ENCODE peak calls at places on chromosome 11, in eight cellular contexts. One of them, this sample, is unnamed.

GRCh38 chr11:130561441-130561881 is 113.0 kb downstream of the ADAMTS15 start:
- DNase-seq in CD8-positive, alpha-beta memory T cell: no peak
- DNase-seq in right atrium auricular region: no peak
- DNase-seq in fibroblast of lung: peak; percentile 59
- DNase-seq in body of pancreas: no peak
- DNase-seq in GM23338: no peak
- DNase-seq in upper lobe of left lung: no peak
- DNase-seq in sigmoid colon: no peak
- DNase-seq in this sample: no peak

GRCh38 chr11:67581469-67581868 is 2.1 kb upstream of the GSTP1 start:
- DNase-seq in CD8-positive, alpha-beta memory T cell: no peak
- DNase-seq in right atrium auricular region: no peak
- DNase-seq in fibroblast of lung: no peak
- DNase-seq in body of pancreas: peak; percentile 50
- DNase-seq in GM23338: peak; percentile 72
- DNase-seq in upper lobe of left lung: no peak
- DNase-seq in sigmoid colon: no peak
- DNase-seq in this sample: no peak

GRCh38 chr11:15327786-15328231 is 213.1 kb downstream of the INSC start:
- DNase-seq in CD8-positive, alpha-beta memory T cell: no peak
- DNase-seq in right atrium auricular region: peak; percentile 68
- DNase-seq in fibroblast of lung: peak; percentile 25
- DNase-seq in body of pancreas: peak; percentile 59
- DNase-seq in GM23338: peak; percentile 93
- DNase-seq in upper lobe of left lung: no peak
- DNase-seq in sigmoid colon: no peak
- DNase-seq in this sample: peak; percentile 56

GRCh38 chr11:45147017-45147728 is 734 bp downstream of the PRDM11 start:
- DNase-seq in CD8-positive, alpha-beta memory T cell: peak; percentile 93
- DNase-seq in right atrium auricular region: peak; percentile 96
- DNase-seq in fibroblast of lung: peak; percentile 96
- DNase-seq in body of pancreas: peak; percentile 96
- DNase-seq in GM23338: peak; percentile 95
- DNase-seq in upper lobe of left lung: peak; percentile 100
- DNase-seq in sigmoid colon: peak; percentile 98
- DNase-seq in this sample: peak; percentile 96

GRCh38 chr11:7032692-7033091 is 12.4 kb downstream of the NLRP14 start:
- DNase-seq in CD8-positive, alpha-beta memory T cell: no peak
- DNase-seq in right atrium auricular region: no peak
- DNase-seq in fibroblast of lung: no peak
- DNase-seq in body of pancreas: no peak
- DNase-seq in GM23338: no peak
- DNase-seq in upper lobe of left lung: no peak
- DNase-seq in sigmoid colon: no peak
- DNase-seq in this sample: no peak

GRCh38 chr11:47915407-47916137 is 64.8 kb upstream of the PTPRJ start:
- DNase-seq in CD8-positive, alpha-beta memory T cell: no peak
- DNase-seq in right atrium auricular region: no peak
- DNase-seq in fibroblast of lung: no peak
- DNase-seq in body of pancreas: peak; percentile 40
- DNase-seq in GM23338: no peak
- DNase-seq in upper lobe of left lung: no peak
- DNase-seq in sigmoid colon: no peak
- DNase-seq in this sample: no peak

GRCh38 chr11:4017129-4017528 is 77.5 kb upstream of the RRM1 start:
- DNase-seq in CD8-positive, alpha-beta memory T cell: no peak
- DNase-seq in right atrium auricular region: no peak
- DNase-seq in fibroblast of lung: no peak
- DNase-seq in body of pancreas: no peak
- DNase-seq in GM23338: no peak
- DNase-seq in upper lobe of left lung: no peak
- DNase-seq in sigmoid colon: no peak
- DNase-seq in this sample: no peak

GRCh38 chr11:131389582-131389981 is 19.2 kb downstream of the NTM start:
- DNase-seq in CD8-positive, alpha-beta memory T cell: no peak
- DNase-seq in right atrium auricular region: no peak
- DNase-seq in fibroblast of lung: no peak
- DNase-seq in body of pancreas: no peak
- DNase-seq in GM23338: no peak
- DNase-seq in upper lobe of left lung: no peak
- DNase-seq in sigmoid colon: no peak
- DNase-seq in this sample: no peak

GRCh38 chr11:94125408-94126120 is 3.1 kb upstream of the PANX1 start:
- DNase-seq in CD8-positive, alpha-beta memory T cell: no peak
- DNase-seq in right atrium auricular region: no peak
- DNase-seq in fibroblast of lung: no peak
- DNase-seq in body of pancreas: no peak
- DNase-seq in GM23338: no peak
- DNase-seq in upper lobe of left lung: no peak
- DNase-seq in sigmoid colon: no peak
- DNase-seq in this sample: no peak

GRCh38 chr11:35116762-35117588 is 22.0 kb upstream of the CD44 start:
- DNase-seq in CD8-positive, alpha-beta memory T cell: no peak
- DNase-seq in right atrium auricular region: no peak
- DNase-seq in fibroblast of lung: no peak
- DNase-seq in body of pancreas: peak; percentile 79
- DNase-seq in GM23338: no peak
- DNase-seq in upper lobe of left lung: peak; percentile 25
- DNase-seq in sigmoid colon: no peak
- DNase-seq in this sample: no peak

DNA sequence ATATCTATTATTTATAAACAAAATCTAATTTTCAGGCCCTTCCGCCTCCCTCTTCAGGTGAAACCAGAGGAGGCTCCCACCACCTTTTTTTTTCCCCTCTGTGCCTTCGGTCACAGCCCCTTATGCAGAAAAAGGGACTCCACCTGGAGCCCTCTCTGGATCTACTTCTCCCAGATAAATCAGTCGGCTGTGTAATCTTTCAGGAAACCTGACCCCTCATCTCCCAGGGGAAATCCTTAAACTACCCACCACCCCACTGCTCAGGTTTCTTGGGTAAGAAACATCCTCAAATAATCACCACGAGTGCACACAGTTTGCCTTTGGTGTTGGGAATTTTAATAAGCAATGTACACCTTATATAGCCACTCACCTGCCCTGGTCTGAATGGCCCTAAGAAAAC is 104.2 kb downstream of the NAV2 start:
- DNase-seq in CD8-positive, alpha-beta memory T cell: no peak
- DNase-seq in right atrium auricular region: no peak
- DNase-seq in fibroblast of lung: no peak
- DNase-seq in body of pancreas: no peak
- DNase-seq in GM23338: peak; percentile 75
- DNase-seq in upper lobe of left lung: no peak
- DNase-seq in sigmoid colon: no peak
- DNase-seq in this sample: no peak
- H3K4me1 ChIP-seq in CD8-positive, alpha-beta memory T cell: no peaks in the 10 kb centered on the region
- H3K4me1 ChIP-seq in right atrium auricular region: peaks cover 54% of the 10 kb centered on the region
- H3K4me1 ChIP-seq in fibroblast of lung: peaks cover 7% of the 10 kb centered on the region
- H3K4me1 ChIP-seq in body of pancreas: peaks cover 66% of the 10 kb centered on the region
- H3K4me1 ChIP-seq in GM23338: peaks cover 55% of the 10 kb centered on the region
- H3K4me1 ChIP-seq in upper lobe of left lung: peaks cover 54% of the 10 kb centered on the region
- H3K4me1 ChIP-seq in sigmoid colon: peaks cover 82% of the 10 kb centered on the region
- H3K4me1 ChIP-seq in this sample: peaks cover 31% of the 10 kb centered on the region

DNA sequence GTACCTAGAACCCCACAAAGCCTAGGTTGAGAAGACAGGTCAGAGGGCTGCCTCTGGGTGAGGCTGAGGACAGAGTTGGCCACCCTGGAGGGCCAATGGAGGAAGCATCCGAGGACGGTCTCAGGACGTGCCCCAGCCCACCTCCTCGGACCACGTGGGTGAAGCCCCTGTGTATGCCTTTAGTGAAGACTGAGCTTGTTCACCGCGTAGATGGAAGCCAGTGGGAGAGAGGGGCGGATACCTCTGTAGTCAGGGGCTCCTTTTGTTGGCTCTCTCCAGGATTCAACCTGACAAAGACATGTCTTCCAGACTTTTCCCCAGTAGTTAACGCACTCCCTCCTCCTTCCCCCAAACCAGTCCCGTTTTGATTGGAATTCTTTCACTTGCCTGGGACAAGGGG is 110.7 kb downstream of the ZBTB16 start:
- DNase-seq in CD8-positive, alpha-beta memory T cell: no peak
- DNase-seq in right atrium auricular region: no peak
- DNase-seq in fibroblast of lung: no peak
- DNase-seq in body of pancreas: no peak
- DNase-seq in GM23338: no peak
- DNase-seq in upper lobe of left lung: no peak
- DNase-seq in sigmoid colon: no peak
- DNase-seq in this sample: no peak
- H3K4me1 ChIP-seq in CD8-positive, alpha-beta memory T cell: peaks cover 99% of the 10 kb centered on the region
- H3K4me1 ChIP-seq in right atrium auricular region: peaks cover 98% of the 10 kb centered on the region
- H3K4me1 ChIP-seq in fibroblast of lung: no peaks in the 10 kb centered on the region
- H3K4me1 ChIP-seq in body of pancreas: peaks cover 100% of the 10 kb centered on the region
- H3K4me1 ChIP-seq in GM23338: peaks cover 16% of the 10 kb centered on the region
- H3K4me1 ChIP-seq in upper lobe of left lung: peaks cover 100% of the 10 kb centered on the region
- H3K4me1 ChIP-seq in sigmoid colon: peaks cover 99% of the 10 kb centered on the region
- H3K4me1 ChIP-seq in this sample: peaks cover 38% of the 10 kb centered on the region

GRCh38 chr11:58394195-58394594 is 12.5 kb downstream of the OR5B3 start:
- DNase-seq in CD8-positive, alpha-beta memory T cell: no peak
- DNase-seq in right atrium auricular region: no peak
- DNase-seq in fibroblast of lung: peak; percentile 85
- DNase-seq in body of pancreas: no peak
- DNase-seq in GM23338: no peak
- DNase-seq in upper lobe of left lung: no peak
- DNase-seq in sigmoid colon: no peak
- DNase-seq in this sample: no peak
- H3K4me1 ChIP-seq in CD8-positive, alpha-beta memory T cell: no peaks in the 10 kb centered on the region
- H3K4me1 ChIP-seq in right atrium auricular region: no peaks in the 10 kb centered on the region
- H3K4me1 ChIP-seq in fibroblast of lung: peaks cover 18% of the 10 kb centered on the region
- H3K4me1 ChIP-seq in body of pancreas: no peaks in the 10 kb centered on the region
- H3K4me1 ChIP-seq in GM23338: no peaks in the 10 kb centered on the region
- H3K4me1 ChIP-seq in upper lobe of left lung: no peaks in the 10 kb centered on the region
- H3K4me1 ChIP-seq in sigmoid colon: no peaks in the 10 kb centered on the region
- H3K4me1 ChIP-seq in this sample: no peaks in the 10 kb centered on the region

GRCh38 chr11:87284306-87284705 is 246.6 kb downstream of the TMEM135 start:
- DNase-seq in CD8-positive, alpha-beta memory T cell: no peak
- DNase-seq in right atrium auricular region: no peak
- DNase-seq in fibroblast of lung: no peak
- DNase-seq in body of pancreas: no peak
- DNase-seq in GM23338: no peak
- DNase-seq in upper lobe of left lung: no peak
- DNase-seq in sigmoid colon: no peak
- DNase-seq in this sample: no peak

GRCh38 chr11:87281496-87281895 is 243.8 kb downstream of the TMEM135 start:
- DNase-seq in CD8-positive, alpha-beta memory T cell: no peak
- DNase-seq in right atrium auricular region: no peak
- DNase-seq in fibroblast of lung: no peak
- DNase-seq in body of pancreas: no peak
- DNase-seq in GM23338: no peak
- DNase-seq in upper lobe of left lung: no peak
- DNase-seq in sigmoid colon: no peak
- DNase-seq in this sample: no peak

GRCh38 chr11:87290304-87290922 is 252.7 kb downstream of the TMEM135 start:
- DNase-seq in CD8-positive, alpha-beta memory T cell: no peak
- DNase-seq in right atrium auricular region: no peak
- DNase-seq in fibroblast of lung: peak; percentile 45
- DNase-seq in body of pancreas: no peak
- DNase-seq in GM23338: peak; percentile 79
- DNase-seq in upper lobe of left lung: no peak
- DNase-seq in sigmoid colon: no peak
- DNase-seq in this sample: no peak

GRCh38 chr11:87286338-87286737 is 248.6 kb downstream of the TMEM135 start:
- DNase-seq in CD8-positive, alpha-beta memory T cell: no peak
- DNase-seq in right atrium auricular region: no peak
- DNase-seq in fibroblast of lung: no peak
- DNase-seq in body of pancreas: no peak
- DNase-seq in GM23338: no peak
- DNase-seq in upper lobe of left lung: peak; percentile 69
- DNase-seq in sigmoid colon: no peak
- DNase-seq in this sample: no peak
- H3K4me1 ChIP-seq in CD8-positive, alpha-beta memory T cell: no peaks in the 10 kb centered on the region
- H3K4me1 ChIP-seq in right atrium auricular region: no peaks in the 10 kb centered on the region
- H3K4me1 ChIP-seq in fibroblast of lung: no peaks in the 10 kb centered on the region
- H3K4me1 ChIP-seq in body of pancreas: no peaks in the 10 kb centered on the region
- H3K4me1 ChIP-seq in GM23338: no peaks in the 10 kb centered on the region
- H3K4me1 ChIP-seq in upper lobe of left lung: peaks cover under 1% of the 10 kb centered on the region
- H3K4me1 ChIP-seq in sigmoid colon: peaks cover 8% of the 10 kb centered on the region
- H3K4me1 ChIP-seq in this sample: no peaks in the 10 kb centered on the region

DNA sequence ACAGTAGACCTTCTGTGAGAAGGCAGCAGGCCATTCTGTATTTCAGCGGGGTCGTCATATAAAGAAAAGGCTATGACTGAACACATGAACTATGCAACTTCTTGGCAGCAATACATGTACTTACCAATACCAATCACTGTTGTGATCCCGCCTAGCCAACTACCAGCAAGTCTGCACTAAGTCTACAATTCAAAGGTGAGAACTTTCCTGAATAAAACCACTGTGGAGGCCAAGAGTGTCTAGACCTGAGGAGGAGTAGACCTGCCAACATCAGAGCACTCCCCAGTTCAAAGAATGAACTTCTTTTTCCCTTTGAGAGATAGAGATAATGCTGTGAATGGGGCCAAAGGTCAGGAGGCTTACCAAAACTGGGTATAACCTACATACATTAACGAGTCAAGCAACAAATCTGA is 108.2 kb downstream of the SIK3 start:
- DNase-seq in CD8-positive, alpha-beta memory T cell: no peak
- DNase-seq in right atrium auricular region: no peak
- DNase-seq in fibroblast of lung: peak; percentile 97
- DNase-seq in body of pancreas: no peak
- DNase-seq in GM23338: no peak
- DNase-seq in upper lobe of left lung: no peak
- DNase-seq in sigmoid colon: no peak
- DNase-seq in this sample: no peak
- H3K4me1 ChIP-seq in CD8-positive, alpha-beta memory T cell: peaks cover 42% of the 10 kb centered on the region
- H3K4me1 ChIP-seq in right atrium auricular region: peaks cover 57% of the 10 kb centered on the region
- H3K4me1 ChIP-seq in fibroblast of lung: peaks cover 22% of the 10 kb centered on the region
- H3K4me1 ChIP-seq in body of pancreas: peaks cover 46% of the 10 kb centered on the region
- H3K4me1 ChIP-seq in GM23338: peaks cover 51% of the 10 kb centered on the region
- H3K4me1 ChIP-seq in upper lobe of left lung: peaks cover 26% of the 10 kb centered on the region
- H3K4me1 ChIP-seq in sigmoid colon: peaks cover 66% of the 10 kb centered on the region
- H3K4me1 ChIP-seq in this sample: peaks cover 8% of the 10 kb centered on the region

GRCh38 chr11:119688362-119688761 is 40.6 kb downstream of the NECTIN1 start:
- DNase-seq in CD8-positive, alpha-beta memory T cell: no peak
- DNase-seq in right atrium auricular region: no peak
- DNase-seq in fibroblast of lung: no peak
- DNase-seq in body of pancreas: no peak
- DNase-seq in GM23338: no peak
- DNase-seq in upper lobe of left lung: no peak
- DNase-seq in sigmoid colon: no peak
- DNase-seq in this sample: no peak
- H3K4me1 ChIP-seq in CD8-positive, alpha-beta memory T cell: peaks cover 14% of the 10 kb centered on the region
- H3K4me1 ChIP-seq in right atrium auricular region: peaks cover 14% of the 10 kb centered on the region
- H3K4me1 ChIP-seq in fibroblast of lung: peaks cover 11% of the 10 kb centered on the region
- H3K4me1 ChIP-seq in body of pancreas: peaks cover 18% of the 10 kb centered on the region
- H3K4me1 ChIP-seq in GM23338: peaks cover 47% of the 10 kb centered on the region
- H3K4me1 ChIP-seq in upper lobe of left lung: peaks cover 16% of the 10 kb centered on the region
- H3K4me1 ChIP-seq in sigmoid colon: no peaks in the 10 kb centered on the region
- H3K4me1 ChIP-seq in this sample: no peaks in the 10 kb centered on the region